ENCODE peak calls at places on chromosomes 2 and 18, in ten cellular contexts. T is psoas muscle; Y is CD4-positive, CD25-positive, alpha-beta regulatory T cell; I is substantia nigra; N is ascending aorta; C is RWPE1; B is CD8-positive, alpha-beta memory T cell; P is body of pancreas; H is breast epithelium; J is brain microvascular endothelial cell. Z is an unnamed sample.

GRCh38 chr2:223696719-223697118 is 94.6 kb upstream of the SCG2 start:
- DNase-seq in T (no peak), Y (no peak), I (no peak), N (no peak), C (peak), B (no peak), P (no peak), H (no peak), J (no peak), Z (no peak)

GRCh38 chr2:88613921-88614320 is 13.3 kb downstream of the EIF2AK3 start:
- DNase-seq in T (no peak), Y (no peak), I (no peak), N (no peak), C (no peak), B (no peak), P (no peak), H (no peak), J (no peak), Z (no peak)

GRCh38 chr18:6106116-6106645 is 210.9 kb upstream of the TMEM200C start:
- DNase-seq in T (no peak), Y (no peak), I (no peak), N (no peak), C (no peak), B (no peak), P (no peak), H (no peak), J (no peak), Z (no peak)

GRCh38 chr2:7024261-7024660 is 107.0 kb downstream of the RNF144A start:
- DNase-seq in T (no peak), Y (no peak), I (no peak), N (no peak), C (no peak), B (no peak), P (peak), H (no peak), J (no peak), Z (no peak)

GRCh38 chr18:37568671-37569070 is 3.1 kb upstream of the CELF4 start:
- DNase-seq in T (no peak), Y (no peak), I (no peak), N (no peak), C (no peak), B (no peak), P (no peak), H (no peak), J (no peak), Z (no peak)

GRCh38 chr2:197138513-197138912 is 172.1 kb downstream of the ANKRD44 start:
- DNase-seq in T (no peak), Y (no peak), I (no peak), N (no peak), C (no peak), B (no peak), P (no peak), H (no peak), J (no peak), Z (no peak)

GRCh38 chr2:238702691-238703415 is 145.0 kb upstream of the TWIST2 start:
- DNase-seq in T (no peak), Y (no peak), I (peak), N (no peak), C (no peak), B (no peak), P (no peak), H (no peak), J (no peak), Z (no peak)

GRCh38 chr2:111633139-111633538 is 250.9 kb downstream of the ANAPC1 start:
- DNase-seq in T (no peak), Y (no peak), I (no peak), N (no peak), C (no peak), B (no peak), P (no peak), H (no peak), J (no peak), Z (no peak)

GRCh38 chr2:74835831-74836674 is 2.1 kb downstream of the HK2 start:
- DNase-seq in T (no peak), Y (peak), I (no peak), N (no peak), C (peak), B (peak), P (no peak), H (no peak), J (no peak), Z (peak)

GRCh38 chr2:234096164-234096563 is 45.7 kb downstream of the SPP2 start:
- DNase-seq in T (no peak), Y (no peak), I (no peak), N (no peak), C (no peak), B (no peak), P (no peak), H (no peak), J (no peak), Z (no peak)

GRCh38 chr18:23716516-23716915 is 27.3 kb downstream of the LAMA3 start:
- DNase-seq in T (no peak), Y (no peak), I (no peak), N (no peak), C (peak), B (no peak), P (no peak), H (no peak), J (peak), Z (no peak)

GRCh38 chr2:8003462-8004075 is 678.3 kb upstream of the ID2 start:
- DNase-seq in T (peak), Y (no peak), I (no peak), N (peak), C (no peak), B (no peak), P (peak), H (no peak), J (peak), Z (no peak)

GRCh38 chr2:10460366-10460796 is 12.3 kb upstream of the ODC1 start:
- DNase-seq in T (no peak), Y (no peak), I (no peak), N (no peak), C (no peak), B (no peak), P (no peak), H (no peak), J (no peak), Z (no peak)

GRCh38 chr18:58596265-58596681 is 32.6 kb downstream of the ALPK2 start:
- DNase-seq in T (no peak), Y (no peak), I (no peak), N (no peak), C (no peak), B (no peak), P (no peak), H (no peak), J (no peak), Z (no peak)

GRCh38 chr2:37886745-37887144 is 38.3 kb upstream of the RMDN2 start:
- DNase-seq in T (no peak), Y (no peak), I (no peak), N (no peak), C (no peak), B (no peak), P (no peak), H (no peak), J (peak), Z (no peak)

GRCh38 chr2:68357608-68358337 is 7.3 kb upstream of the PLEK start:
- DNase-seq in T (peak), Y (no peak), I (peak), N (no peak), C (peak), B (no peak), P (peak), H (no peak), J (peak), Z (peak)

GRCh38 chr18:3048121-3048520 is 35.2 kb upstream of the LPIN2 start:
- DNase-seq in T (no peak), Y (no peak), I (no peak), N (no peak), C (no peak), B (no peak), P (no peak), H (no peak), J (no peak), Z (no peak)

GRCh38 chr18:24972577-24972976 is 379.4 kb downstream of the ZNF521 start:
- DNase-seq in T (no peak), Y (no peak), I (no peak), N (no peak), C (no peak), B (no peak), P (no peak), H (no peak), J (no peak), Z (peak)

GRCh38 chr2:46849741-46850474 is 65.7 kb downstream of the MCFD2 start:
- DNase-seq in T (no peak), Y (no peak), I (no peak), N (no peak), C (no peak), B (no peak), P (peak), H (no peak), J (peak), Z (no peak)

GRCh38 chr2:157333304-157334047 is 7.9 kb upstream of the ERMN start:
- DNase-seq in T (no peak), Y (no peak), I (no peak), N (no peak), C (no peak), B (no peak), P (no peak), H (no peak), J (no peak), Z (no peak)

GRCh38 chr2:48397846-48398245 is 132.1 kb upstream of the STON1 start:
- DNase-seq in T (no peak), Y (no peak), I (no peak), N (no peak), C (no peak), B (no peak), P (no peak), H (no peak), J (no peak), Z (no peak)

GRCh38 chr2:145769053-145769716 is 1249.3 kb upstream of the ZEB2 start:
- DNase-seq in T (no peak), Y (no peak), I (no peak), N (no peak), C (no peak), B (no peak), P (no peak), H (no peak), J (no peak), Z (no peak)

GRCh38 chr2:71922501-71923142 is 225.0 kb downstream of the CYP26B1 start:
- DNase-seq in T (no peak), Y (no peak), I (no peak), N (no peak), C (no peak), B (no peak), P (no peak), H (no peak), J (no peak), Z (no peak)

GRCh38 chr2:71922091-71922490 is 225.6 kb downstream of the CYP26B1 start:
- DNase-seq in T (no peak), Y (no peak), I (no peak), N (no peak), C (no peak), B (no peak), P (no peak), H (no peak), J (no peak), Z (no peak)

GRCh38 chr2:71925268-71926097 is 222.2 kb downstream of the CYP26B1 start:
- DNase-seq in T (no peak), Y (no peak), I (no peak), N (no peak), C (no peak), B (no peak), P (no peak), H (no peak), J (no peak), Z (no peak)

GRCh38 chr2:71923143-71923525 is 224.5 kb downstream of the CYP26B1 start:
- DNase-seq in T (no peak), Y (no peak), I (no peak), N (no peak), C (no peak), B (no peak), P (no peak), H (no peak), J (no peak), Z (no peak)

DNA sequence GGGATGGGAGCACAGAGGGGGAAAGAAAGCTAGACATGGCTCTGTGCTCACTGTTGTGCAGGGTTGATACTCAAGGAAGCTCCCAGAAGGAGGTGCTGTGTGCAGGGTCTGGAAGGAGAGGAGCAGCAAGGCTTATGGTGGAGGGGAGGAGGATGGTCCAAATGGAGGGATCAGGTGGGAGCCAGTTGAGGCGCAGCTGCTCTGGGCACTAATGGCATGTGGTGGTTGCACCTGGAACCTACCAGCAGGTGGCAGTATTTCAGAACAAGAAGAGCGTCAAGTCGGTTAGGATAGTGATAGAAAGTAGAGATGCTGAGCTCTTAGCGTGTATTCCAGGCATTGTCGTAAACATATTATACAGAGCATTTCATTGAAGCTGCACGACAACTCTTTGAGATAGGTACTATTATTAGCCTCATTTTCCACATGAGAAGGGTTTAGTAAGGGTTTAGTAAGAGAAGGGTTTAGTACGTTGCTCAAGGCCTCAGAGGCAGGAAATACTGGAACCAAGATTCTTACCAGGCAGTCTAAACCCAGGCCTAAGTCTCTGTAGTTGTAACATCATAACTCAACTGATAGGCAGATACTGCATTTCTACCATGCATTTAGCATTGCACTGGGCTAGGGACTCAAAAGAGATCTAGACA is 223.7 kb downstream of the CYP26B1 start:
- DNase-seq in T (peak), Y (peak), I (peak), N (no peak), C (peak), B (peak), P (peak), H (no peak), J (peak), Z (peak)
- H3K27ac ChIP-seq in T (no peak), Y (no peak), I (no peak), N (no peak), C (no peak), B (no peak), P (no peak), H (no peak), J (no peak), Z (no peak)

GRCh38 chr2:43302311-43303051 is 76.1 kb upstream of the ZFP36L2 start:
- DNase-seq in T (no peak), Y (no peak), I (no peak), N (no peak), C (no peak), B (no peak), P (no peak), H (no peak), J (no peak), Z (no peak)

GRCh38 chr2:43300781-43301586 is 74.6 kb upstream of the ZFP36L2 start:
- DNase-seq in T (no peak), Y (no peak), I (no peak), N (no peak), C (peak), B (no peak), P (peak), H (no peak), J (no peak), Z (peak)

GRCh38 chr2:43294973-43295603 is 68.7 kb upstream of the ZFP36L2 start:
- DNase-seq in T (no peak), Y (no peak), I (no peak), N (no peak), C (no peak), B (no peak), P (no peak), H (no peak), J (no peak), Z (no peak)

GRCh38 chr2:43300222-43300621 is 73.8 kb upstream of the ZFP36L2 start:
- DNase-seq in T (no peak), Y (no peak), I (no peak), N (no peak), C (no peak), B (no peak), P (no peak), H (no peak), J (no peak), Z (no peak)

DNA sequence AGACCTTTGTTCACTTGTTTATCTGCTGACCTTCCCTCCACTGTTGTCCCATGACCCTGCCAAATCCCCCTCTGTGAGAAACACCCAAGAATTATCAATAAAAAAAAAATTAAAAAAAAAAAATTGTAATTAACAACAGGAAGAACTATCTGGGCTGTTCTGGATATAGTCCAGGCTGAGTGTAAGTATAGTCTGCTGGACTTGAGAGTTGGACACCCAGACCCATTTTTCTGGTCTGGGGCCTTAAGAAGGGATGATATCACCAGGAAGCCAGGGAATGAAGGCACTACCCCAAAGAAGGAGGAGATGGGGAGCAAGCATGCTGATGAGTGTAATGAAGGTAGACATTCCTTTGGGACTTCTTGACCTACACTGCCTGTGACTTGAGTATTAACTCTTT is 72.1 kb upstream of the ZFP36L2 start:
- DNase-seq in T (no peak), Y (no peak), I (no peak), N (no peak), C (no peak), B (no peak), P (no peak), H (no peak), J (no peak), Z (no peak)
- H3K27ac ChIP-seq in T (no peak), Y (no peak), I (no peak), N (no peak), C (no peak), B (no peak), P (no peak), H (no peak), J (no peak), Z (no peak)

GRCh38 chr18:9113468-9114149 is 11.1 kb downstream of the NDUFV2 start:
- DNase-seq in T (no peak), Y (no peak), I (no peak), N (no peak), C (no peak), B (no peak), P (no peak), H (no peak), J (no peak), Z (peak)
- H3K27ac ChIP-seq in T (peak), Y (peak), I (no peak), N (peak), C (peak), B (no peak), P (peak), H (peak), J (no peak), Z (peak)

GRCh38 chr2:101007415-101008345 is 5.6 kb downstream of the RPL31 start:
- DNase-seq in T (no peak), Y (no peak), I (no peak), N (no peak), C (no peak), B (no peak), P (peak), H (no peak), J (no peak), Z (no peak)

GRCh38 chr2:101012054-101012705 is 10.1 kb downstream of the RPL31 start:
- DNase-seq in T (no peak), Y (no peak), I (no peak), N (no peak), C (no peak), B (no peak), P (no peak), H (no peak), J (no peak), Z (no peak)

GRCh38 chr2:101014264-101014857 is 12.3 kb downstream of the RPL31 start:
- DNase-seq in T (no peak), Y (no peak), I (no peak), N (no peak), C (no peak), B (no peak), P (no peak), H (no peak), J (no peak), Z (no peak)

GRCh38 chr2:101012706-101013181 is 10.7 kb downstream of the RPL31 start:
- DNase-seq in T (no peak), Y (peak), I (no peak), N (no peak), C (no peak), B (peak), P (peak), H (no peak), J (peak), Z (peak)

DNA sequence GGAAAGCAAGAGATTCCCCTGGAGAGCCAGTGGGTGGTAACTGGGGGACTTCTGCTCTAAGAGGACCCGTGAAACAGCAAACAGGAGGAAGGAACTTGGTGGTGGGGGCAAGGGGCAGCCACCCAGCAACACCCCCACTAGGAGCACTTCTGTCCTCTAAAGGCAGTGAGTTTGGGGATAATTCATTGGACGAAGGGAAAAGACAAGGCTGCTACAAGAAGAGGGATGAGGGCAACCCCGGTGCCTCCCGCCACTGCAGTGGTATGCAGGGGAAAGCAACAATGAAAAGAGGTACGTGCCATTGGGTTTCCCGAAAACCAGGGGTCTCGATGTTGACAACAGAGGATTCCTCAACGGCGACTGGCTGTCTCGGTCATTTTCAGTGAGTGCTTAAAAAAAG is 9.1 kb downstream of the RPL31 start:
- DNase-seq in T (no peak), Y (no peak), I (no peak), N (no peak), C (no peak), B (no peak), P (peak), H (no peak), J (no peak), Z (no peak)
- H3K27ac ChIP-seq in T (peak), Y (no peak), I (no peak), N (no peak), C (peak), B (no peak), P (no peak), H (no peak), J (no peak), Z (no peak)

Z was measured in MM.1S.